ENCODE peak calls at places on chromosomes 1 and 21, in seven cellular contexts. One of them, this sample, is unnamed.

GRCh38 chr1:8315573-8316475 is 2.1 kb upstream of the SLC45A1 start:
- DNase-seq in lower lobe of right lung: no peak
- DNase-seq in left lung: no peak
- DNase-seq in astrocyte of the spinal cord: no peak
- DNase-seq in AG04449: no peak
- DNase-seq in mesothelial cell of epicardium: no peak
- DNase-seq in breast epithelium: no peak
- DNase-seq in this sample: no peak

GRCh38 chr1:12013317-12013588 is 6.0 kb upstream of the MIIP start:
- DNase-seq in lower lobe of right lung: no peak
- DNase-seq in left lung: no peak
- DNase-seq in astrocyte of the spinal cord: no peak
- DNase-seq in AG04449: no peak
- DNase-seq in mesothelial cell of epicardium: no peak
- DNase-seq in breast epithelium: no peak
- DNase-seq in this sample: no peak

GRCh38 chr1:34671887-34672286 is 83.0 kb upstream of the GJB5 start:
- DNase-seq in lower lobe of right lung: no peak
- DNase-seq in left lung: no peak
- DNase-seq in astrocyte of the spinal cord: no peak
- DNase-seq in AG04449: no peak
- DNase-seq in mesothelial cell of epicardium: no peak
- DNase-seq in breast epithelium: no peak
- DNase-seq in this sample: no peak

GRCh38 chr1:18875107-18875795 is 15.8 kb upstream of the TAS1R2 start:
- DNase-seq in lower lobe of right lung: peak
- DNase-seq in left lung: peak
- DNase-seq in astrocyte of the spinal cord: peak
- DNase-seq in AG04449: peak
- DNase-seq in mesothelial cell of epicardium: peak
- DNase-seq in breast epithelium: peak
- DNase-seq in this sample: peak

GRCh38 chr1:87914396-87914795 is 585.7 kb downstream of the LMO4 start:
- DNase-seq in lower lobe of right lung: no peak
- DNase-seq in left lung: no peak
- DNase-seq in astrocyte of the spinal cord: peak
- DNase-seq in AG04449: no peak
- DNase-seq in mesothelial cell of epicardium: no peak
- DNase-seq in breast epithelium: no peak
- DNase-seq in this sample: no peak

GRCh38 chr1:1337793-1338147 is 6.7 kb downstream of the TAS1R3 start:
- DNase-seq in lower lobe of right lung: no peak
- DNase-seq in left lung: no peak
- DNase-seq in astrocyte of the spinal cord: no peak
- DNase-seq in AG04449: no peak
- DNase-seq in mesothelial cell of epicardium: no peak
- DNase-seq in breast epithelium: no peak
- DNase-seq in this sample: no peak

GRCh38 chr21:35473496-35473895 is 424.4 kb upstream of the RUNX1 start:
- DNase-seq in lower lobe of right lung: no peak
- DNase-seq in left lung: no peak
- DNase-seq in astrocyte of the spinal cord: no peak
- DNase-seq in AG04449: no peak
- DNase-seq in mesothelial cell of epicardium: no peak
- DNase-seq in breast epithelium: no peak
- DNase-seq in this sample: no peak

GRCh38 chr1:156060937-156061636 is at the start of gene RAB25:
- DNase-seq in lower lobe of right lung: peak
- DNase-seq in left lung: peak
- DNase-seq in astrocyte of the spinal cord: no peak
- DNase-seq in AG04449: no peak
- DNase-seq in mesothelial cell of epicardium: peak
- DNase-seq in breast epithelium: peak
- DNase-seq in this sample: no peak

GRCh38 chr1:61238371-61238689 is 156.0 kb downstream of the NFIA start:
- DNase-seq in lower lobe of right lung: no peak
- DNase-seq in left lung: no peak
- DNase-seq in astrocyte of the spinal cord: no peak
- DNase-seq in AG04449: no peak
- DNase-seq in mesothelial cell of epicardium: no peak
- DNase-seq in breast epithelium: no peak
- DNase-seq in this sample: no peak

GRCh38 chr1:119732465-119733168 is 20.9 kb downstream of the PHGDH start:
- DNase-seq in lower lobe of right lung: no peak
- DNase-seq in left lung: no peak
- DNase-seq in astrocyte of the spinal cord: no peak
- DNase-seq in AG04449: no peak
- DNase-seq in mesothelial cell of epicardium: no peak
- DNase-seq in breast epithelium: peak
- DNase-seq in this sample: no peak

GRCh38 chr1:19044471-19044870 is 88.0 kb upstream of the IFFO2 start:
- DNase-seq in lower lobe of right lung: peak
- DNase-seq in left lung: no peak
- DNase-seq in astrocyte of the spinal cord: no peak
- DNase-seq in AG04449: no peak
- DNase-seq in mesothelial cell of epicardium: no peak
- DNase-seq in breast epithelium: no peak
- DNase-seq in this sample: no peak

GRCh38 chr1:183101841-183102276 is 78.6 kb downstream of the LAMC1 start:
- DNase-seq in lower lobe of right lung: no peak
- DNase-seq in left lung: no peak
- DNase-seq in astrocyte of the spinal cord: no peak
- DNase-seq in AG04449: no peak
- DNase-seq in mesothelial cell of epicardium: no peak
- DNase-seq in breast epithelium: no peak
- DNase-seq in this sample: no peak

GRCh38 chr1:54052470-54052933 is 502 bp downstream of the TMEM59 start:
- DNase-seq in lower lobe of right lung: no peak
- DNase-seq in left lung: peak
- DNase-seq in astrocyte of the spinal cord: peak
- DNase-seq in AG04449: no peak
- DNase-seq in mesothelial cell of epicardium: peak
- DNase-seq in breast epithelium: peak
- DNase-seq in this sample: no peak

GRCh38 chr1:16236091-16236494 is 890 bp downstream of the CPLANE2 start:
- DNase-seq in lower lobe of right lung: no peak
- DNase-seq in left lung: no peak
- DNase-seq in astrocyte of the spinal cord: peak
- DNase-seq in AG04449: no peak
- DNase-seq in mesothelial cell of epicardium: no peak
- DNase-seq in breast epithelium: no peak
- DNase-seq in this sample: no peak

GRCh38 chr1:218904401-218904800 is 269.3 kb upstream of the LYPLAL1 start:
- DNase-seq in lower lobe of right lung: no peak
- DNase-seq in left lung: no peak
- DNase-seq in astrocyte of the spinal cord: no peak
- DNase-seq in AG04449: no peak
- DNase-seq in mesothelial cell of epicardium: no peak
- DNase-seq in breast epithelium: no peak
- DNase-seq in this sample: no peak

GRCh38 chr1:162158624-162159271 is 89.3 kb downstream of the NOS1AP start:
- DNase-seq in lower lobe of right lung: no peak
- DNase-seq in left lung: no peak
- DNase-seq in astrocyte of the spinal cord: no peak
- DNase-seq in AG04449: no peak
- DNase-seq in mesothelial cell of epicardium: no peak
- DNase-seq in breast epithelium: no peak
- DNase-seq in this sample: no peak

DNA sequence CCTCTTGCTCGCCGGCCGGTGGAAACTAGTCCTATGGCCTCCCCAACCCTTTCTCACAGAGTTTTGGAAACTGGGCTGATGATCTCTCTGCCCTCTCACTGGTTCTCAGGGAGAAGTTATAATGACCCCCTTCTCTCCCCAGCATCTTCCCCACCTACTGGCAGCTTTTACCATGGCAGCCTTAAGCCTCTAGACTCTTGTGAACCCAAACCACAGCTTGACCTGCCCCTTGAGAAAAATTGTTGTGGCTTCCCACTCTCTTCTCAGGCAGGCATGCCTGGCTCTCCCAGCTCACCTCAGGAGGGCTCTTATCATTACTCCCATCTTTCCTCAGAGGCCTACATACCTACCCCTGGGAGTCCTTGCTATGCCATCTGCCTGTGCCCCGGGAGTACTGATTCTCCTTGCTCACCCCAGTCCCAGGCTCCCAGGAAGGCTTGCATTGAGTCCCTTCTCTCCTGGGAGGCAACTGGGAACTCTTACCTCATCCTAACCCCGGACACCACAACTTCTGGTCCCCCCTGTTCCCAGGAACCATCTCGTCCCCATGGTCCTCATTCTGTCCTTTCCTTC is 1.6 kb downstream of the NSUN4 start:
- DNase-seq in lower lobe of right lung: no peak
- DNase-seq in left lung: no peak
- DNase-seq in astrocyte of the spinal cord: peak
- DNase-seq in AG04449: no peak
- DNase-seq in mesothelial cell of epicardium: no peak
- DNase-seq in breast epithelium: no peak
- DNase-seq in this sample: no peak
- TF ChIP-seq CTCF in lower lobe of right lung: no peak
- TF ChIP-seq CTCF in left lung: no peak
- TF ChIP-seq CTCF in astrocyte of the spinal cord: peak
- TF ChIP-seq CTCF in AG04449: peak
- TF ChIP-seq CTCF in mesothelial cell of epicardium: peak
- TF ChIP-seq CTCF in breast epithelium: no peak
- TF ChIP-seq CTCF in this sample: no peak

GRCh38 chr1:46219551-46220520 is 16.7 kb downstream of the LURAP1 start:
- DNase-seq in lower lobe of right lung: no peak
- DNase-seq in left lung: no peak
- DNase-seq in astrocyte of the spinal cord: no peak
- DNase-seq in AG04449: no peak
- DNase-seq in mesothelial cell of epicardium: no peak
- DNase-seq in breast epithelium: no peak
- DNase-seq in this sample: no peak
- TF ChIP-seq CTCF in lower lobe of right lung: no peak
- TF ChIP-seq CTCF in left lung: no peak
- TF ChIP-seq CTCF in astrocyte of the spinal cord: no peak
- TF ChIP-seq CTCF in AG04449: no peak
- TF ChIP-seq CTCF in mesothelial cell of epicardium: no peak
- TF ChIP-seq CTCF in breast epithelium: no peak
- TF ChIP-seq CTCF in this sample: no peak

DNA sequence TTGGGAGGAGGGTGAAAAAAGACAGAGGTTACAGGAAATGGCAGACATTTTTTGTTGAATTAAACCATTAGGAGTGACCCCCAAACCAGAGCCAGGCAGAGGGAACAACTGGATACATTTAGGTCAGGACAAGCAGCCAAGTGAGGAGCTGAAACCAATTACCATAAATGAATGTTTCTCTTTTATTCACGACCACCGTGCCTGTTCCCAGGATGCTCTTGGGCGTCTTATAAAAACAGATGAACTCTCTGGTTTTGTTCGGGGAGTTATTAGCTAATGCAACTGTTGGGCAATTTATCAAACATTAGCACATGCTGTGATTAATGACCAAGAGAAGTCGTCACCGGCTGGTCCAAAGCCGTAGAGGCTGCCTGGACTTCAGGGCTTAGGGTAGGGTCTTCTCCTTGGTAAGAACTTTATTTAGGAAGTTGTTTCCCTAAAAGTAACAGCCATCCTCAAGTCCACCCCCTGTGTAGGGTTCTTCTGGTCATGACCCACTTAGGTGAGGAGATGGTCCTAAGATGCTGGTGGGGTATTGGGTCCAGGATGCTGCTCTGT is 141.1 kb downstream of the FOXD2 start:
- DNase-seq in lower lobe of right lung: no peak
- DNase-seq in left lung: no peak
- DNase-seq in astrocyte of the spinal cord: no peak
- DNase-seq in AG04449: no peak
- DNase-seq in mesothelial cell of epicardium: no peak
- DNase-seq in breast epithelium: no peak
- DNase-seq in this sample: no peak
- TF ChIP-seq CTCF in lower lobe of right lung: no peak
- TF ChIP-seq CTCF in left lung: no peak
- TF ChIP-seq CTCF in astrocyte of the spinal cord: no peak
- TF ChIP-seq CTCF in AG04449: no peak
- TF ChIP-seq CTCF in mesothelial cell of epicardium: no peak
- TF ChIP-seq CTCF in breast epithelium: no peak
- TF ChIP-seq CTCF in this sample: no peak

GRCh38 chr1:245361056-245361455 is 206.3 kb downstream of the KIF26B start:
- DNase-seq in lower lobe of right lung: no peak
- DNase-seq in left lung: no peak
- DNase-seq in astrocyte of the spinal cord: no peak
- DNase-seq in AG04449: no peak
- DNase-seq in mesothelial cell of epicardium: no peak
- DNase-seq in breast epithelium: no peak
- DNase-seq in this sample: no peak

GRCh38 chr1:245361951-245362350 is 207.2 kb downstream of the KIF26B start:
- DNase-seq in lower lobe of right lung: no peak
- DNase-seq in left lung: no peak
- DNase-seq in astrocyte of the spinal cord: no peak
- DNase-seq in AG04449: no peak
- DNase-seq in mesothelial cell of epicardium: no peak
- DNase-seq in breast epithelium: no peak
- DNase-seq in this sample: no peak

GRCh38 chr1:245365071-245365470 is 210.3 kb downstream of the KIF26B start:
- DNase-seq in lower lobe of right lung: no peak
- DNase-seq in left lung: no peak
- DNase-seq in astrocyte of the spinal cord: no peak
- DNase-seq in AG04449: no peak
- DNase-seq in mesothelial cell of epicardium: no peak
- DNase-seq in breast epithelium: no peak
- DNase-seq in this sample: no peak

GRCh38 chr1:245365621-245366020 is 210.8 kb downstream of the KIF26B start:
- DNase-seq in lower lobe of right lung: no peak
- DNase-seq in left lung: no peak
- DNase-seq in astrocyte of the spinal cord: no peak
- DNase-seq in AG04449: no peak
- DNase-seq in mesothelial cell of epicardium: no peak
- DNase-seq in breast epithelium: no peak
- DNase-seq in this sample: no peak

GRCh38 chr1:245363821-245364220 is 209.0 kb downstream of the KIF26B start:
- DNase-seq in lower lobe of right lung: no peak
- DNase-seq in left lung: no peak
- DNase-seq in astrocyte of the spinal cord: peak
- DNase-seq in AG04449: no peak
- DNase-seq in mesothelial cell of epicardium: no peak
- DNase-seq in breast epithelium: no peak
- DNase-seq in this sample: no peak
- TF ChIP-seq CTCF in lower lobe of right lung: no peak
- TF ChIP-seq CTCF in left lung: no peak
- TF ChIP-seq CTCF in astrocyte of the spinal cord: no peak
- TF ChIP-seq CTCF in AG04449: no peak
- TF ChIP-seq CTCF in mesothelial cell of epicardium: no peak
- TF ChIP-seq CTCF in breast epithelium: no peak
- TF ChIP-seq CTCF in this sample: peak

GRCh38 chr1:184982002-184982954 is 8.0 kb upstream of the NIBAN1 start:
- DNase-seq in lower lobe of right lung: peak
- DNase-seq in left lung: peak
- DNase-seq in astrocyte of the spinal cord: peak
- DNase-seq in AG04449: no peak
- DNase-seq in mesothelial cell of epicardium: peak
- DNase-seq in breast epithelium: peak
- DNase-seq in this sample: no peak

GRCh38 chr1:184988506-184988905 is 14.2 kb upstream of the NIBAN1 start:
- DNase-seq in lower lobe of right lung: no peak
- DNase-seq in left lung: no peak
- DNase-seq in astrocyte of the spinal cord: no peak
- DNase-seq in AG04449: no peak
- DNase-seq in mesothelial cell of epicardium: no peak
- DNase-seq in breast epithelium: no peak
- DNase-seq in this sample: no peak

GRCh38 chr1:184986250-184986649 is 11.9 kb upstream of the NIBAN1 start:
- DNase-seq in lower lobe of right lung: no peak
- DNase-seq in left lung: no peak
- DNase-seq in astrocyte of the spinal cord: peak
- DNase-seq in AG04449: no peak
- DNase-seq in mesothelial cell of epicardium: no peak
- DNase-seq in breast epithelium: no peak
- DNase-seq in this sample: no peak
- TF ChIP-seq CTCF in lower lobe of right lung: no peak
- TF ChIP-seq CTCF in left lung: no peak
- TF ChIP-seq CTCF in astrocyte of the spinal cord: peak
- TF ChIP-seq CTCF in AG04449: peak
- TF ChIP-seq CTCF in mesothelial cell of epicardium: no peak
- TF ChIP-seq CTCF in breast epithelium: no peak
- TF ChIP-seq CTCF in this sample: peak